ENCODE peak calls at places on chromosome 7, in five cellular contexts. G is left ventricle myocardium inferior, M is H1, W is OCI-LY7, F is GM12865. D is an unnamed sample.
A peak's percentile ranks its signal among the peaks of the same experiment; 100 is the strongest.

GRCh38 chr7:24383055-24383454 is 99.1 kb downstream of the NPY start:
- DNase-seq in G (no peak), W (no peak), F (no peak), M (no peak), D (no peak)

GRCh38 chr7:19932549-19933249 is 159.3 kb upstream of the TMEM196 start:
- DNase-seq in F (no peak), W (no peak), G (no peak), M (no peak), D (no peak)

GRCh38 chr7:122315507-122316466 is 11.2 kb upstream of the FEZF1 start:
- DNase-seq in G (no peak), W (no peak), M (no peak), F (no peak), D (no peak)

GRCh38 chr7:22563115-22563514 is 63.1 kb upstream of the STEAP1B start:
- DNase-seq in G (no peak), W (peak; percentile 13), F (peak; percentile 69), M (no peak), D (no peak)

GRCh38 chr7:114112806-114113205 is 194.0 kb upstream of the PPP1R3A start:
- DNase-seq in G (no peak), F (no peak), M (no peak), W (no peak), D (no peak)

GRCh38 chr7:95811846-95812445 is 39.6 kb downstream of the DYNC1I1 start:
- DNase-seq in F (no peak), G (no peak), W (no peak), M (no peak), D (no peak)

GRCh38 chr7:32298403-32299132 is 191.6 kb downstream of the LSM5 start:
- DNase-seq in M (no peak), F (no peak), W (no peak), G (peak; percentile 46), D (peak; percentile 49)

GRCh38 chr7:28316489-28316888 is 95.8 kb upstream of the CREB5 start:
- DNase-seq in M (no peak), G (no peak), F (no peak), W (no peak), D (no peak)

GRCh38 chr7:151723321-151723720 is 153.6 kb downstream of the PRKAG2 start:
- DNase-seq in M (no peak), F (no peak), G (no peak), W (no peak), D (no peak)

DNA sequence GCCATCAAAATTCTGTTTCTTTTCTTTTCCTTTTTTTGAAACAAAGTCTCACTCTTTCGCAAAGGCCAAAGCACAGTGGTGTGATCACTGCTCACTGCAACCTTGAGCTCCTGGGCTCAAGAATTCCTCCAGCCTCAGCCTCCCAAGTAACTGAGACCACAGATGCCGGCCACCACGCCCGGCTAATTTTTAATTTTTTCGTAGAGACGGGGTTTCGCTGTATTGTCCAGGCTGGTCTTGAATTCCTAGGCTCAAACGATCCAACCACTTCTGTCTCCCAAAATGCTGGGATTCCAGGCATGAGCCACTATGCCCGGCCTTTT is 25.7 kb upstream of the TRIM56 start:
- DNase-seq in W (no peak), G (no peak), M (no peak), F (no peak), D (no peak)
- TF ChIP-seq CTCF in W (peak; percentile 52), G (peak; percentile 6), M (no peak), F (no peak), D (peak; percentile 45)

GRCh38 chr7:18151419-18151818 is 123.8 kb upstream of the PRPS1L1 start:
- DNase-seq in G (no peak), M (no peak), W (peak; percentile 4), F (no peak), D (no peak)
- TF ChIP-seq CTCF in G (peak; percentile 9), M (no peak), W (peak; percentile 51), F (no peak), D (no peak)

DNA sequence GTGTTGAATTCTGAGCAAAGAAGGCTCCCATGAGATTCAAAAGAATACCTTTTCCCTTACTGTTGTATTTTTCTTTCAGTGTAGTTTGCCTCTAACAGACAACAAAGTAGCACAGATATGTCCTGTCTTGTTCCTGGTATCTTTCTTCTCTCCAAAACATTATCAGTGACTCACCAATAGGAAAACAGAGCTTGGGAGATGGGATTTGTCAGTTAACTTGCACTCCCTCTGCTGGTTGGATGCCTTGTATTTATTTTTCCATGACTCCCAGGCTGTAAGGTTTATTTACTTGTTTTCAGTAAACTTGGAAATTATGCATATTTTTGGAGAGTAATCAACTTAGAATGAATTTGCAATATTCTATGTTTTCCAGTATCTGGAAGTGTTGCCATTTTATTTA is 129.7 kb downstream of the SAMD9 start:
- DNase-seq in G (no peak), M (no peak), W (no peak), F (peak; percentile 6), D (no peak)
- TF ChIP-seq CTCF in G (peak; percentile 54), M (peak; percentile 47), W (peak; percentile 44), F (no peak), D (peak; percentile 30)

DNA sequence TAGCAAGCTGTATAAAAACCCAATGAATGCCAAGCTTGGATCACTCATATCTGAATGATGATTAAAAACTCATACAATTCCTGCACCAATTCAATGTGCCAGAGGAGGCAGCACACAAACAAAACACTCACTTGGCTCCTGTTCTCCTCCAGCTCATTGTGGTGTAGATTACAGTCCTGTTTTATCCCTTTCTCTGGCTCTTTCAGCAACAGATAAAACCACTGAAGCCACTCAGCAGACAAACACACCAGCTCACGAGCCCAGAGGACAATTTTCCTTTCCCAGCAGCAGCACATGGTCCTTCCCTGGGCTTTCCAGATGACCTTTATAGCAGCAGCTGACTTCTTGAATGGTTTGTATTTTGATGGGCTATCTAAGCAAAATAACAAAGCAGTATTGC is 107.3 kb upstream of the STARD3NL start:
- DNase-seq in M (no peak), F (peak; percentile 4), W (no peak), G (no peak), D (no peak)
- TF ChIP-seq CTCF in M (peak; percentile 49), F (peak; percentile 36), W (no peak), G (peak; percentile 52), D (peak; percentile 31)

GRCh38 chr7:79308176-79308575 is 145.3 kb downstream of the MAGI2 start:
- DNase-seq in M (no peak), F (no peak), G (no peak), W (no peak), D (no peak)
- TF ChIP-seq CTCF in M (no peak), F (no peak), G (peak; percentile 37), W (no peak), D (no peak)

DNA sequence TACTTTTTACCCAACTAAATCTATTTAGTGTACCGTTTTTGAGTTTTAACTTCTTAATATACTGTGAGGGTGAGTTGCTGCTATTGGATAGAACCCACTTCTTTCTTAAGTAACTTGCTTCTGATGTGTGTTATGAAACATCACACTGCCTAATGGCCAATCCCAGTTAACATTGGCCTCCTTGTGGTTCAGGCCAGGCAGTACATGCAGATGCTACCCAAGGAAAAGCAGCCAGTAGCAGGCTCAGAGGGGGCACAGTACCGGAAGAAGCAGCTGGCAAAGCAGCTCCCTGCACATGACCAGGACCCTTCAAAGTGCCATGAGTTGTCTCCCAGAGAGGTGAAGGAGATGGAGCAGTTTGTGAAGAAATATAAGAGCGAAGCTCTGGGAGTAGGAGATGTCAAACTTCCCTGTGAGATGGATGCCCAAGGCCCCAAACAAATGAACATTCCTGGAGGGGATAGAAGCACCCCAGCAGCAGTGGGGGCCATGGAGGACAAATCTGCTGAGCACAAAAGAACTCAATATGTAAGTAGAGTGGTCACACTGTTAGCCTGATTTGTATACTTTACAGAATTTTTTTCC is 39.7 kb downstream of the TES start:
- DNase-seq in F (peak; percentile 48), G (no peak), W (no peak), M (no peak), D (no peak)
- TF ChIP-seq CTCF in F (peak; percentile 33), G (peak; percentile 56), W (no peak), M (peak; percentile 69), D (peak; percentile 41)

GRCh38 chr7:4725014-4725951 is 43.2 kb downstream of the FOXK1 start:
- DNase-seq in W (no peak), G (peak; percentile 74), F (peak; percentile 88), M (no peak), D (peak; percentile 51)
- TF ChIP-seq CTCF in W (no peak), G (no peak), F (no peak), M (no peak), D (no peak)

DNA sequence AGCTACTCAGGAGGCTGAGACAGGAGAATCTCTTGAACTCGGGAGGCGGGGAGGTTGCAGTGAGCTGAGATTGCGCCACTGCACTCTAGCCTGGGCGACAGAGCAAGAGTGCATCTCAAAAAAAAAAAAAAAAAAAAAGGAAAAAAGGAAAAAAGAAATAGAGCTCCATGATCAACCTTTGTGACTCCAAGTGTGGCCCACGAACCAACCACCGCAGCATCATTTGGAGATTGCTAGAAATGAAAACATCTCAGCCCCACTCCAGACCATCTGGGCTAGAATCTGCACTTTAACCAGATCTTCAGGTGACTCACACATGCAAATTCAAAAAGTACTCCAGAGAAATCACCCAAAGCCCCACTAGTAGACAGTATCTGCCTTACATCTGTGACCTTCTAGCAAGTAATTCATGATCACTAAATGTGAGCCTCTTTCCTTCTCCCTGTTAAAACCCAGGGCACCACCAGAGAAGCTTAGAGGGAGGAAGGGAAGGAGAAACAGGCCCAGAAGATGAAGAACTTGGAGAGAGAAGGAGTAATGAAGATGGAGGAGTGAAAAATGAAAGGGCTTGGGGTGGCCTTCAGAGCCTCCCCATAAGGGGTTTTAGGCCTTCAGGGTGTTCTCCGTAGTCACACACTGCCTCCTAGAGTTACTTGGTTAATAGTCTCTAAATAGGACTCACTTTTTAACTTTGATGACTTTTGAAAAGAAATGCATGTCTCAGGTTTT is 94.1 kb downstream of the SLC37A3 start:
- DNase-seq in W (peak; percentile 52), M (no peak), G (no peak), F (peak; percentile 58), D (no peak)
- TF ChIP-seq CTCF in W (peak; percentile 67), M (peak; percentile 25), G (peak; percentile 58), F (peak; percentile 44), D (no peak)

D was measured in mesothelial cell of epicardium.